ENCODE peak calls at places on chromosomes 5 and 9, in seven cellular contexts. A is stromal cell of bone marrow; L is NK-92 treated with Interleukin-12 subunit alpha and Interleukin-12 subunit beta, amount 100 ng/mL, for 24 hours; U is ELR; O is EH; G is iris pigment epithelial cell; V is NCI-H2081. J is an unnamed sample.
A peak's percentile ranks its signal among the peaks of the same experiment; 100 is the strongest.

GRCh38 chr5:142839711-142840441 is 69.7 kb downstream of the ARHGAP26 start:
- DNase-seq in O (no peak), V (no peak), U (no peak), A (peak; percentile 89), L (no peak), G (peak; percentile 61), J (peak; percentile 69)

GRCh38 chr9:93096131-93096802 is at the start of gene CARD19:
- DNase-seq in U (peak; percentile 54), L (peak; percentile 55), O (peak; percentile 42), A (no peak), V (no peak), G (no peak), J (no peak)

GRCh38 chr5:153699035-153699434 is 208.6 kb downstream of the GRIA1 start:
- DNase-seq in U (no peak), V (no peak), G (peak; percentile 2), O (peak; percentile 19), L (no peak), A (no peak), J (no peak)

GRCh38 chr5:132886064-132886823 is 12.8 kb downstream of the LEAP2 start:
- DNase-seq in U (no peak), L (no peak), V (no peak), A (no peak), G (no peak), O (no peak), J (no peak)

GRCh38 chr5:134247411-134247810 is 21.5 kb upstream of the PPP2CA start:
- DNase-seq in U (peak; percentile 96), A (peak; percentile 80), O (peak; percentile 90), V (no peak), L (no peak), G (peak; percentile 97), J (peak; percentile 73)

GRCh38 chr9:75455444-75455921 is 367.2 kb downstream of the OSTF1 start:
- DNase-seq in L (no peak), G (peak; percentile 42), V (no peak), A (peak; percentile 50), U (no peak), O (no peak), J (no peak)

GRCh38 chr5:142432961-142433360 is 108.1 kb upstream of the SPRY4 start:
- DNase-seq in L (peak; percentile 63), V (no peak), U (no peak), O (no peak), G (no peak), A (no peak), J (no peak)

GRCh38 chr5:157961828-157962390 is 103.0 kb upstream of the CLINT1 start:
- DNase-seq in U (no peak), V (no peak), O (no peak), G (no peak), A (no peak), L (no peak), J (no peak)

GRCh38 chr5:2584579-2584978 is 166.9 kb downstream of the IRX2 start:
- DNase-seq in U (no peak), G (no peak), V (no peak), O (no peak), A (no peak), L (no peak), J (no peak)

GRCh38 chr9:134538856-134539562 is 102.6 kb upstream of the COL5A1 start:
- DNase-seq in O (no peak), G (no peak), U (no peak), L (no peak), V (no peak), A (no peak), J (no peak)

GRCh38 chr5:177469061-177469628 is 4.3 kb downstream of the DBN1 start:
- DNase-seq in L (no peak), A (no peak), V (no peak), U (no peak), O (peak; percentile 60), G (no peak), J (no peak)

GRCh38 chr9:70924380-70924779 is 197.0 kb downstream of the TRPM3 start:
- DNase-seq in V (no peak), L (no peak), O (peak; percentile 96), G (peak; percentile 87), A (peak; percentile 88), U (peak; percentile 35), J (peak; percentile 73)

GRCh38 chr5:125897068-125897467 is 526.1 kb upstream of the GRAMD2B start:
- DNase-seq in L (no peak), U (no peak), A (no peak), O (no peak), V (peak; percentile 5), G (no peak), J (no peak)

GRCh38 chr9:90893706-90894105 is 92.1 kb downstream of the SYK start:
- DNase-seq in A (no peak), O (no peak), V (no peak), U (no peak), L (no peak), G (no peak), J (no peak)

GRCh38 chr9:108534741-108535140 is 321.0 kb downstream of the ACTL7B start:
- DNase-seq in G (peak; percentile 83), A (peak; percentile 54), V (no peak), L (no peak), O (peak; percentile 90), U (peak; percentile 95), J (no peak)

GRCh38 chr9:129576546-129577543 is 44.1 kb downstream of the C9orf50 start:
- DNase-seq in A (no peak), L (no peak), U (peak; percentile 92), V (no peak), G (peak; percentile 94), O (peak; percentile 84), J (peak; percentile 47)

GRCh38 chr5:72661405-72661804 is 154.2 kb upstream of the ZNF366 start:
- DNase-seq in O (peak; percentile 57), G (peak; percentile 44), U (peak; percentile 61), A (peak; percentile 10), L (no peak), V (no peak), J (peak; percentile 68)

GRCh38 chr9:111622626-111623025 is 8.5 kb upstream of the DNAJC25 start:
- DNase-seq in L (no peak), O (peak; percentile 89), U (peak; percentile 81), V (no peak), G (peak; percentile 67), A (peak; percentile 81), J (peak; percentile 68)

GRCh38 chr9:26170224-26170623 is 492.0 kb upstream of the TUSC1 start:
- DNase-seq in L (no peak), G (no peak), U (no peak), O (peak; percentile 79), A (no peak), V (no peak), J (peak; percentile 53)

GRCh38 chr9:133449760-133450159 is 10.0 kb upstream of the CACFD1 start:
- DNase-seq in A (no peak), L (no peak), U (peak; percentile 46), G (no peak), O (no peak), V (no peak), J (no peak)

GRCh38 chr5:150188146-150188842 is 1.6 kb upstream of the SLC6A7 start:
- DNase-seq in L (no peak), O (no peak), A (no peak), G (no peak), V (no peak), U (no peak), J (no peak)

GRCh38 chr5:59922220-59922619 is 28.7 kb upstream of the PDE4D start:
- DNase-seq in G (no peak), A (no peak), L (no peak), U (no peak), O (no peak), V (no peak), J (no peak)

GRCh38 chr5:12147513-12147912 is 243.3 kb upstream of the CTNND2 start:
- DNase-seq in A (no peak), O (no peak), G (no peak), U (no peak), V (no peak), L (no peak), J (no peak)

GRCh38 chr5:112703866-112704820 is 33.5 kb upstream of the APC start:
- DNase-seq in G (peak; percentile 60), A (peak; percentile 25), U (no peak), V (no peak), L (no peak), O (peak; percentile 62), J (no peak)

GRCh38 chr5:54889826-54890225 is 95.6 kb downstream of the ESM1 start:
- DNase-seq in A (no peak), G (peak; percentile 76), V (no peak), U (peak; percentile 70), O (peak; percentile 91), L (no peak), J (no peak)

GRCh38 chr5:116486588-116486987 is 88.0 kb downstream of the SEMA6A start:
- DNase-seq in U (no peak), L (no peak), G (no peak), O (no peak), V (no peak), A (no peak), J (no peak)

GRCh38 chr5:144368556-144368955 is 197.9 kb downstream of the KCTD16 start:
- DNase-seq in A (peak; percentile 22), U (peak; percentile 35), L (no peak), G (peak; percentile 74), O (peak; percentile 60), V (peak; percentile 18), J (peak; percentile 15)

GRCh38 chr9:82332774-82333152 is 344.2 kb downstream of the SPATA31D1 start:
- DNase-seq in U (peak; percentile 29), L (no peak), O (peak; percentile 53), A (no peak), G (peak; percentile 18), V (no peak), J (no peak)

GRCh38 chr9:38047301-38048251 is 21.5 kb downstream of the SHB start:
- DNase-seq in U (peak; percentile 99), G (peak; percentile 92), V (peak; percentile 30), L (no peak), O (peak; percentile 96), A (peak; percentile 85), J (no peak)

GRCh38 chr9:38358390-38359296 is 33.9 kb upstream of the ALDH1B1 start:
- DNase-seq in A (no peak), L (no peak), O (peak; percentile 51), U (peak; percentile 14), G (no peak), V (no peak), J (no peak)

GRCh38 chr5:56412601-56413379 is 179.7 kb upstream of the ANKRD55 start:
- DNase-seq in G (no peak), V (no peak), O (no peak), L (no peak), U (no peak), A (no peak), J (no peak)